ENCODE peak calls at places on chromosomes 3 and 15, in nine cellular contexts. One of them, this sample, is unnamed.

GRCh38 chr3:113008117-113008516 is 17.3 kb downstream of the GTPBP8 start:
- DNase-seq in adrenal gland: no peak
- DNase-seq in IMR-90: peak
- DNase-seq in A549: no peak
- DNase-seq in transverse colon: no peak
- DNase-seq in gastrocnemius medialis: no peak
- DNase-seq in GM12891: no peak
- DNase-seq in spleen: no peak
- DNase-seq in testis: no peak
- DNase-seq in this sample: no peak

GRCh38 chr3:30941342-30941741 is 46.9 kb upstream of the GADL1 start:
- DNase-seq in adrenal gland: no peak
- DNase-seq in IMR-90: no peak
- DNase-seq in A549: no peak
- DNase-seq in transverse colon: no peak
- DNase-seq in gastrocnemius medialis: no peak
- DNase-seq in GM12891: no peak
- DNase-seq in spleen: no peak
- DNase-seq in testis: no peak
- DNase-seq in this sample: no peak

GRCh38 chr3:119681279-119681678 is 4.1 kb upstream of the COX17 start:
- DNase-seq in adrenal gland: no peak
- DNase-seq in IMR-90: peak
- DNase-seq in A549: peak
- DNase-seq in transverse colon: no peak
- DNase-seq in gastrocnemius medialis: no peak
- DNase-seq in GM12891: no peak
- DNase-seq in spleen: no peak
- DNase-seq in testis: no peak
- DNase-seq in this sample: no peak

GRCh38 chr15:25947336-25948080 is 84.4 kb upstream of the ATP10A start:
- DNase-seq in adrenal gland: no peak
- DNase-seq in IMR-90: peak
- DNase-seq in A549: peak
- DNase-seq in transverse colon: no peak
- DNase-seq in gastrocnemius medialis: no peak
- DNase-seq in GM12891: no peak
- DNase-seq in spleen: no peak
- DNase-seq in testis: no peak
- DNase-seq in this sample: no peak

GRCh38 chr15:66169023-66169422 is 84.5 kb downstream of the MEGF11 start:
- DNase-seq in adrenal gland: no peak
- DNase-seq in IMR-90: no peak
- DNase-seq in A549: no peak
- DNase-seq in transverse colon: no peak
- DNase-seq in gastrocnemius medialis: no peak
- DNase-seq in GM12891: peak
- DNase-seq in spleen: peak
- DNase-seq in testis: no peak
- DNase-seq in this sample: no peak

GRCh38 chr15:27899583-27900295 is 199.4 kb downstream of the OCA2 start:
- DNase-seq in adrenal gland: no peak
- DNase-seq in IMR-90: no peak
- DNase-seq in A549: no peak
- DNase-seq in transverse colon: no peak
- DNase-seq in gastrocnemius medialis: no peak
- DNase-seq in GM12891: no peak
- DNase-seq in spleen: no peak
- DNase-seq in testis: no peak
- DNase-seq in this sample: no peak

GRCh38 chr15:65034719-65035118 is 5.3 kb upstream of the MTFMT start:
- DNase-seq in adrenal gland: no peak
- DNase-seq in IMR-90: no peak
- DNase-seq in A549: no peak
- DNase-seq in transverse colon: no peak
- DNase-seq in gastrocnemius medialis: no peak
- DNase-seq in GM12891: no peak
- DNase-seq in spleen: no peak
- DNase-seq in testis: no peak
- DNase-seq in this sample: no peak

GRCh38 chr15:74206801-74207281 is 4.3 kb upstream of the STRA6 start:
- DNase-seq in adrenal gland: no peak
- DNase-seq in IMR-90: no peak
- DNase-seq in A549: no peak
- DNase-seq in transverse colon: no peak
- DNase-seq in gastrocnemius medialis: no peak
- DNase-seq in GM12891: no peak
- DNase-seq in spleen: no peak
- DNase-seq in testis: no peak
- DNase-seq in this sample: no peak

GRCh38 chr3:195811756-195812155 is at the start of gene MUC4:
- DNase-seq in adrenal gland: no peak
- DNase-seq in IMR-90: no peak
- DNase-seq in A549: no peak
- DNase-seq in transverse colon: peak
- DNase-seq in gastrocnemius medialis: no peak
- DNase-seq in GM12891: no peak
- DNase-seq in spleen: peak
- DNase-seq in testis: no peak
- DNase-seq in this sample: no peak

GRCh38 chr3:38168988-38169363 is 3.6 kb downstream of the OXSR1 start:
- DNase-seq in adrenal gland: no peak
- DNase-seq in IMR-90: peak
- DNase-seq in A549: no peak
- DNase-seq in transverse colon: no peak
- DNase-seq in gastrocnemius medialis: no peak
- DNase-seq in GM12891: no peak
- DNase-seq in spleen: no peak
- DNase-seq in testis: no peak
- DNase-seq in this sample: no peak

GRCh38 chr15:36330598-36330997 is 248.8 kb upstream of the CDIN1 start:
- DNase-seq in adrenal gland: no peak
- DNase-seq in IMR-90: no peak
- DNase-seq in A549: no peak
- DNase-seq in transverse colon: no peak
- DNase-seq in gastrocnemius medialis: no peak
- DNase-seq in GM12891: no peak
- DNase-seq in spleen: no peak
- DNase-seq in testis: no peak
- DNase-seq in this sample: no peak

GRCh38 chr15:22903427-22903826 is 65.0 kb downstream of the NIPA2 start:
- DNase-seq in adrenal gland: no peak
- DNase-seq in IMR-90: no peak
- DNase-seq in A549: no peak
- DNase-seq in transverse colon: no peak
- DNase-seq in gastrocnemius medialis: no peak
- DNase-seq in GM12891: no peak
- DNase-seq in spleen: peak
- DNase-seq in testis: no peak
- DNase-seq in this sample: no peak

GRCh38 chr3:115246621-115247020 is 99.5 kb upstream of the ZBTB20 start:
- DNase-seq in adrenal gland: no peak
- DNase-seq in IMR-90: peak
- DNase-seq in A549: no peak
- DNase-seq in transverse colon: no peak
- DNase-seq in gastrocnemius medialis: no peak
- DNase-seq in GM12891: no peak
- DNase-seq in spleen: no peak
- DNase-seq in testis: no peak
- DNase-seq in this sample: no peak

GRCh38 chr15:56981160-56981559 is 62.7 kb downstream of the TCF12 start:
- DNase-seq in adrenal gland: no peak
- DNase-seq in IMR-90: no peak
- DNase-seq in A549: no peak
- DNase-seq in transverse colon: no peak
- DNase-seq in gastrocnemius medialis: no peak
- DNase-seq in GM12891: no peak
- DNase-seq in spleen: no peak
- DNase-seq in testis: no peak
- DNase-seq in this sample: no peak

GRCh38 chr3:45841701-45842491 is at the start of gene LZTFL1:
- DNase-seq in adrenal gland: peak
- DNase-seq in IMR-90: peak
- DNase-seq in A549: peak
- DNase-seq in transverse colon: peak
- DNase-seq in gastrocnemius medialis: peak
- DNase-seq in GM12891: peak
- DNase-seq in spleen: peak
- DNase-seq in testis: peak
- DNase-seq in this sample: peak
- TF ChIP-seq POLR2A in adrenal gland: no peak
- TF ChIP-seq POLR2A in IMR-90: peak
- TF ChIP-seq POLR2A in A549: peak
- TF ChIP-seq POLR2A in transverse colon: peak
- TF ChIP-seq POLR2A in gastrocnemius medialis: no peak
- TF ChIP-seq POLR2A in GM12891: peak
- TF ChIP-seq POLR2A in spleen: no peak
- TF ChIP-seq POLR2A in testis: no peak
- TF ChIP-seq POLR2A in this sample: peak

GRCh38 chr3:50292159-50292923 is at the start of gene IFRD2:
- DNase-seq in adrenal gland: peak
- DNase-seq in IMR-90: peak
- DNase-seq in A549: peak
- DNase-seq in transverse colon: peak
- DNase-seq in gastrocnemius medialis: peak
- DNase-seq in GM12891: peak
- DNase-seq in spleen: peak
- DNase-seq in testis: peak
- DNase-seq in this sample: peak
- TF ChIP-seq POLR2A in adrenal gland: no peak
- TF ChIP-seq POLR2A in IMR-90: peak
- TF ChIP-seq POLR2A in A549: peak
- TF ChIP-seq POLR2A in transverse colon: peak
- TF ChIP-seq POLR2A in gastrocnemius medialis: peak
- TF ChIP-seq POLR2A in GM12891: peak
- TF ChIP-seq POLR2A in spleen: no peak
- TF ChIP-seq POLR2A in testis: no peak
- TF ChIP-seq POLR2A in this sample: peak

GRCh38 chr3:49421890-49422378 is 339 bp downstream of the AMT start:
- DNase-seq in adrenal gland: no peak
- DNase-seq in IMR-90: no peak
- DNase-seq in A549: no peak
- DNase-seq in transverse colon: no peak
- DNase-seq in gastrocnemius medialis: no peak
- DNase-seq in GM12891: no peak
- DNase-seq in spleen: peak
- DNase-seq in testis: no peak
- DNase-seq in this sample: no peak
- TF ChIP-seq POLR2A in adrenal gland: no peak
- TF ChIP-seq POLR2A in IMR-90: no peak
- TF ChIP-seq POLR2A in A549: no peak
- TF ChIP-seq POLR2A in transverse colon: no peak
- TF ChIP-seq POLR2A in gastrocnemius medialis: no peak
- TF ChIP-seq POLR2A in GM12891: no peak
- TF ChIP-seq POLR2A in spleen: no peak
- TF ChIP-seq POLR2A in testis: no peak
- TF ChIP-seq POLR2A in this sample: no peak

DNA sequence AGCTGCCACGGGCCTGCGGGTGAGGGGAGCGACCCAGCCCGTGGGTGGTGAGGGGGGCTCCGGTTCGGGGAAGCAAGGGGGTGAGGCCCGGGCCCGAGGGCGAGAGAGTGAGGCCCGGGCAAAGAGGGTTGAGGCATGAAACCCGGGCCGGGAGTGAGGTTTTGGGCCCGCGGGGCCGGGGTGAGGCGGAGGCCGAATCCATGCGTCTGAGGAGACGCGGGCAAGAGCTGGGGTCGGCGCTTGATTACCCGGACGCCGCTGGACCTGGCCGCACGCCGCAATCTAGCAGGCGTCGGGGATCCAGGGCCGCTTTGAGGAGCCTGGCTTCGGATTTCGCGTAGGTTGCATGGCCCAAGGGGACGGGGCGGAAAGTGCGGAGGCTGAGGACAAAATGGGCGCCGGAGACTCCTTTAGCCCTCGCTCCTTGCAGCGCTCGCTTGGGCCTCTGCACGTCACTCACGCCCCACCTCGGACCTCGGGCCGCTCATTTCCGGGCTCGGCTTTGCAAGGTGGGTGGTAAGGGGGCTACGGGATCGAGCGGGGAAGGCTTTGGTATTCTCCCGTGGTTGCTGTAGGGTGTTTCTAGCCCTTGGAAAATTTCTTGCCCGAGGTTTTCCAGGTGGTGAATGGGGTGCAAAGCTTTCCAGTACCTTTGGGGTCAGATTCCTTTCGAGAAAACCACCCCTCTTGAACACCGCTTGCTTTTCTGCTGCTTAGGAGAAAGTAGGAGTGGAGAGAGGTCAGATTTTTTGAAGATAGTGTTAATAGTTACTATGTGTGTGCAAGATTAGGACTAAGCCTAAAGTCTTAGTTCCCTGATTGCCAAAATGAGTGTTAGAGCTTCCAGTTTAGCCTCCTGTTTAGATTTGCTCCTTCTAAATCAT is 827 bp downstream of the SLC25A36 start:
- DNase-seq in adrenal gland: peak
- DNase-seq in IMR-90: peak
- DNase-seq in A549: peak
- DNase-seq in transverse colon: peak
- DNase-seq in gastrocnemius medialis: peak
- DNase-seq in GM12891: peak
- DNase-seq in spleen: peak
- DNase-seq in testis: peak
- DNase-seq in this sample: peak
- TF ChIP-seq POLR2A in adrenal gland: no peak
- TF ChIP-seq POLR2A in IMR-90: no peak
- TF ChIP-seq POLR2A in A549: peak
- TF ChIP-seq POLR2A in transverse colon: no peak
- TF ChIP-seq POLR2A in gastrocnemius medialis: no peak
- TF ChIP-seq POLR2A in GM12891: peak
- TF ChIP-seq POLR2A in spleen: no peak
- TF ChIP-seq POLR2A in testis: no peak
- TF ChIP-seq POLR2A in this sample: peak

GRCh38 chr3:52230461-52230860 is 5.0 kb upstream of the TLR9 start:
- DNase-seq in adrenal gland: no peak
- DNase-seq in IMR-90: no peak
- DNase-seq in A549: no peak
- DNase-seq in transverse colon: no peak
- DNase-seq in gastrocnemius medialis: peak
- DNase-seq in GM12891: no peak
- DNase-seq in spleen: no peak
- DNase-seq in testis: no peak
- DNase-seq in this sample: no peak
- TF ChIP-seq POLR2A in adrenal gland: no peak
- TF ChIP-seq POLR2A in IMR-90: no peak
- TF ChIP-seq POLR2A in A549: no peak
- TF ChIP-seq POLR2A in transverse colon: no peak
- TF ChIP-seq POLR2A in gastrocnemius medialis: no peak
- TF ChIP-seq POLR2A in GM12891: no peak
- TF ChIP-seq POLR2A in spleen: no peak
- TF ChIP-seq POLR2A in testis: no peak
- TF ChIP-seq POLR2A in this sample: no peak

This sample was measured in H54.